ENCODE peak calls at places on chromosomes 4 and X, in seven cellular contexts. One of them, this sample, is unnamed.

GRCh38 chr4:174036563-174036962 is 246.9 kb downstream of the FBXO8 start:
- DNase-seq in DND-41: no peak
- DNase-seq in PC-3: no peak
- DNase-seq in HCT116: no peak
- DNase-seq in keratinocyte: no peak
- DNase-seq in A673: no peak
- DNase-seq in GM23338: no peak
- DNase-seq in this sample: no peak

GRCh38 chrX:153882086-153882498 is 3.9 kb downstream of the L1CAM start:
- DNase-seq in DND-41: no peak
- DNase-seq in PC-3: no peak
- DNase-seq in HCT116: no peak
- DNase-seq in keratinocyte: no peak
- DNase-seq in A673: no peak
- DNase-seq in GM23338: no peak
- DNase-seq in this sample: no peak

GRCh38 chr4:111475001-111475400 is 670.3 kb upstream of the FAM241A start:
- DNase-seq in DND-41: no peak
- DNase-seq in PC-3: peak; percentile 52
- DNase-seq in HCT116: peak; percentile 38
- DNase-seq in keratinocyte: no peak
- DNase-seq in A673: peak; percentile 31
- DNase-seq in GM23338: peak; percentile 85
- DNase-seq in this sample: peak; percentile 28

GRCh38 chr4:6943012-6943869 is 33.6 kb downstream of the TBC1D14 start:
- DNase-seq in DND-41: no peak
- DNase-seq in PC-3: no peak
- DNase-seq in HCT116: peak; percentile 3
- DNase-seq in keratinocyte: no peak
- DNase-seq in A673: no peak
- DNase-seq in GM23338: peak; percentile 60
- DNase-seq in this sample: no peak

GRCh38 chr4:41420576-41420975 is 117.4 kb upstream of the LIMCH1 start:
- DNase-seq in DND-41: no peak
- DNase-seq in PC-3: no peak
- DNase-seq in HCT116: no peak
- DNase-seq in keratinocyte: no peak
- DNase-seq in A673: no peak
- DNase-seq in GM23338: no peak
- DNase-seq in this sample: no peak

GRCh38 chr4:175531405-175532091 is 280.5 kb downstream of the GPM6A start:
- DNase-seq in DND-41: no peak
- DNase-seq in PC-3: peak; percentile 77
- DNase-seq in HCT116: no peak
- DNase-seq in keratinocyte: no peak
- DNase-seq in A673: no peak
- DNase-seq in GM23338: no peak
- DNase-seq in this sample: peak; percentile 88

GRCh38 chrX:129718701-129719100 is 20.1 kb upstream of the XPNPEP2 start:
- DNase-seq in DND-41: no peak
- DNase-seq in PC-3: no peak
- DNase-seq in HCT116: no peak
- DNase-seq in keratinocyte: no peak
- DNase-seq in A673: no peak
- DNase-seq in GM23338: no peak
- DNase-seq in this sample: no peak

GRCh38 chr4:168480991-168481588 is 798 bp upstream of the DDX60L start:
- DNase-seq in DND-41: peak; percentile 71
- DNase-seq in PC-3: peak; percentile 82
- DNase-seq in HCT116: peak; percentile 70
- DNase-seq in keratinocyte: no peak
- DNase-seq in A673: peak; percentile 88
- DNase-seq in GM23338: no peak
- DNase-seq in this sample: peak; percentile 72

GRCh38 chr4:8549352-8549931 is 30.8 kb upstream of the GPR78 start:
- DNase-seq in DND-41: no peak
- DNase-seq in PC-3: no peak
- DNase-seq in HCT116: no peak
- DNase-seq in keratinocyte: no peak
- DNase-seq in A673: no peak
- DNase-seq in GM23338: no peak
- DNase-seq in this sample: no peak

GRCh38 chr4:79851625-79852304 is 221.3 kb downstream of the ANTXR2 start:
- DNase-seq in DND-41: no peak
- DNase-seq in PC-3: no peak
- DNase-seq in HCT116: no peak
- DNase-seq in keratinocyte: no peak
- DNase-seq in A673: no peak
- DNase-seq in GM23338: no peak
- DNase-seq in this sample: peak; percentile 31

GRCh38 chr4:83022724-83023427 is 12.1 kb upstream of the COPS4 start:
- DNase-seq in DND-41: no peak
- DNase-seq in PC-3: no peak
- DNase-seq in HCT116: no peak
- DNase-seq in keratinocyte: no peak
- DNase-seq in A673: no peak
- DNase-seq in GM23338: no peak
- DNase-seq in this sample: peak; percentile 48

GRCh38 chrX:31445542-31445941 is 373.7 kb upstream of the FTHL17 start:
- DNase-seq in DND-41: peak; percentile 57
- DNase-seq in PC-3: no peak
- DNase-seq in HCT116: no peak
- DNase-seq in keratinocyte: no peak
- DNase-seq in A673: no peak
- DNase-seq in GM23338: no peak
- DNase-seq in this sample: no peak

GRCh38 chr4:8906668-8906970 is 35.0 kb upstream of the HMX1 start:
- DNase-seq in DND-41: no peak
- DNase-seq in PC-3: no peak
- DNase-seq in HCT116: no peak
- DNase-seq in keratinocyte: no peak
- DNase-seq in A673: no peak
- DNase-seq in GM23338: no peak
- DNase-seq in this sample: no peak

GRCh38 chrX:17377047-17377692 is 2.2 kb downstream of the NHS start:
- DNase-seq in DND-41: no peak
- DNase-seq in PC-3: no peak
- DNase-seq in HCT116: peak; percentile 40
- DNase-seq in keratinocyte: no peak
- DNase-seq in A673: no peak
- DNase-seq in GM23338: peak; percentile 60
- DNase-seq in this sample: peak; percentile 68

GRCh38 chrX:40539214-40540142 is 41.3 kb upstream of the ATP6AP2 start:
- DNase-seq in DND-41: peak; percentile 60
- DNase-seq in PC-3: no peak
- DNase-seq in HCT116: no peak
- DNase-seq in keratinocyte: no peak
- DNase-seq in A673: peak; percentile 44
- DNase-seq in GM23338: peak; percentile 71
- DNase-seq in this sample: peak; percentile 60

GRCh38 chr4:173536808-173537429 is 6.9 kb upstream of the HAND2 start:
- DNase-seq in DND-41: no peak
- DNase-seq in PC-3: peak; percentile 31
- DNase-seq in HCT116: peak; percentile 16
- DNase-seq in keratinocyte: no peak
- DNase-seq in A673: no peak
- DNase-seq in GM23338: peak; percentile 95
- DNase-seq in this sample: no peak

GRCh38 chr4:764405-765169 is 59.0 kb downstream of the PCGF3 start:
- DNase-seq in DND-41: no peak
- DNase-seq in PC-3: no peak
- DNase-seq in HCT116: no peak
- DNase-seq in keratinocyte: no peak
- DNase-seq in A673: no peak
- DNase-seq in GM23338: no peak
- DNase-seq in this sample: no peak

GRCh38 chr4:78166582-78166981 is 109.5 kb downstream of the FRAS1 start:
- DNase-seq in DND-41: no peak
- DNase-seq in PC-3: peak; percentile 6
- DNase-seq in HCT116: no peak
- DNase-seq in keratinocyte: no peak
- DNase-seq in A673: no peak
- DNase-seq in GM23338: no peak
- DNase-seq in this sample: no peak

GRCh38 chrX:2492536-2493218 is 8.1 kb downstream of the DHRSX start:
- DNase-seq in DND-41: no peak
- DNase-seq in PC-3: no peak
- DNase-seq in HCT116: no peak
- DNase-seq in keratinocyte: no peak
- DNase-seq in A673: peak; percentile 90
- DNase-seq in GM23338: no peak
- DNase-seq in this sample: no peak

GRCh38 chr4:68383115-68383514 is 33.2 kb upstream of the YTHDC1 start:
- DNase-seq in DND-41: no peak
- DNase-seq in PC-3: no peak
- DNase-seq in HCT116: no peak
- DNase-seq in keratinocyte: no peak
- DNase-seq in A673: no peak
- DNase-seq in GM23338: no peak
- DNase-seq in this sample: no peak

DNA sequence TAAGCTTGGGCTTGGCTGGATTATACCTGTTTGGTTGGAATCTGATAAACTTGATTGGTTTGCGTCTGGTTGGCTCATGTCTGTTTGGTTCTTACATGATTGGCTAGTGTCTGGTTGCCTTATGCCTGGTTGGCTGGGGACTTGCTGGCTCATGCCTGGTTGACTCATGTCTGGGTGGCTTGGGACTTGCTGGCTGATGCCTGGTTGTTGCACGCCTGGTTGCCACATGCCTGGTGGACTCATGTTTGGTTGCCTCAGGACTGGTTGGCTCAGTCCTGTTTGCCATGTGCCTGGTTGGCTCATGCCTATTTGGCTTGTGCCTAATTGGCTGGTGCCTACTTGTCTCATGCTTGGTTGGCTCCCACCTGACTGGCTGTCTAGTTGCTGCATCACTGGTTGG is 104.5 kb downstream of the APOOL start:
- DNase-seq in DND-41: no peak
- DNase-seq in PC-3: no peak
- DNase-seq in HCT116: no peak
- DNase-seq in keratinocyte: peak; percentile 46
- DNase-seq in A673: no peak
- DNase-seq in GM23338: no peak
- DNase-seq in this sample: no peak
- TF ChIP-seq CTCF in DND-41: no peak
- TF ChIP-seq CTCF in PC-3: no peak
- TF ChIP-seq CTCF in HCT116: no peak
- TF ChIP-seq CTCF in keratinocyte: no peak
- TF ChIP-seq CTCF in A673: no peak
- TF ChIP-seq CTCF in GM23338: no peak
- TF ChIP-seq CTCF in this sample: no peak

GRCh38 chr4:1793496-1793840 is 375 bp downstream of the FGFR3 start:
- DNase-seq in DND-41: peak; percentile 64
- DNase-seq in PC-3: peak; percentile 12
- DNase-seq in HCT116: no peak
- DNase-seq in keratinocyte: no peak
- DNase-seq in A673: peak; percentile 65
- DNase-seq in GM23338: peak; percentile 55
- DNase-seq in this sample: no peak

GRCh38 chr4:1792158-1792831 is 798 bp upstream of the FGFR3 start:
- DNase-seq in DND-41: no peak
- DNase-seq in PC-3: no peak
- DNase-seq in HCT116: no peak
- DNase-seq in keratinocyte: no peak
- DNase-seq in A673: no peak
- DNase-seq in GM23338: no peak
- DNase-seq in this sample: no peak

GRCh38 chr4:1792832-1793495 is at the start of gene FGFR3:
- DNase-seq in DND-41: peak; percentile 51
- DNase-seq in PC-3: peak; percentile 3
- DNase-seq in HCT116: no peak
- DNase-seq in keratinocyte: no peak
- DNase-seq in A673: peak; percentile 73
- DNase-seq in GM23338: peak; percentile 90
- DNase-seq in this sample: peak; percentile 10

GRCh38 chr4:1795304-1796195 is 2.5 kb downstream of the FGFR3 start:
- DNase-seq in DND-41: no peak
- DNase-seq in PC-3: no peak
- DNase-seq in HCT116: no peak
- DNase-seq in keratinocyte: no peak
- DNase-seq in A673: peak; percentile 45
- DNase-seq in GM23338: peak; percentile 63
- DNase-seq in this sample: no peak

DNA sequence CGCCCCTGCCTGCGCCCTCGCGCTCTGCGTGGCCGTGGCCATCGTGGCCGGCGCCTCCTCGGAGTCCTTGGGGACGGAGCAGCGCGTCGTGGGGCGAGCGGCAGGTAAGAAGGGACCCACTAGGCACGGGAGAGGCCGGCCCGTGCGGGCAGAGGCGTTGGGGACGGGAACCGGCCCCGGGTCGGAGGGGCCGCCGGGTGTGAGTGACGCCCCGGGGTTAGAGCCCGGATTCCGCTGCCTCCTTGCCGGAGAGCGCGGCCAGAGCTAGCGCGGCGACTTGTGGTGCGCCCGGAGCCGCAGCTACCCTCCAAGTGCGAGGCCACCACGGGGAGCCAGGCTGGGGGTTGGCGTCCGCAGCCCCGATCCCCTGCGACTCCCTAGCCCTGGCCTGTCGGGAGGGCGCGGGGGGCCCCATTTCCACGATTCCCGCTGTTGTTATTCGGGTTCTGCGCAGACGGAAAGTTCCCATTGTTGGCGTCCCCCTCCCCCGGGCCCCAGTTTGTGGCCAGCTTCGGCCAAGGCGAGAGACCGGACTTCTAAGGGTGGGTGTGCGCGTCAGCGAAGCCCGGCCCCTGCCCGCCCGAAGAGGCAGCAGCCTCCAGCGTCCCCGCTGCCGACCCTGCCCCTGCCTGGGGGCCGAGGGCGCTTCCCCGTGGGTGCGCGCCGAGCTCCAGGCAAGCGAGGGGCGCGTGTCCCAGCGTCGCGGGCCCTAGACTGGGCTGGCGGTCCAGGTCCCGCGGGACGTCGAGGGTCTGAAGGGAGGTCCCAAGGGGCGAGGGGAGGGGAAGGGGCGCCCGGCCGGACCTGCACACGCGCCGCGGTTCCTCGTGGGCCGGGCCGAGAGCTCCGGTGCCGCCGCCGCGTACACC is 1.1 kb downstream of the FGFR3 start:
- DNase-seq in DND-41: no peak
- DNase-seq in PC-3: no peak
- DNase-seq in HCT116: no peak
- DNase-seq in keratinocyte: no peak
- DNase-seq in A673: no peak
- DNase-seq in GM23338: peak; percentile 57
- DNase-seq in this sample: peak; percentile 23
- TF ChIP-seq EZH2 in DND-41: no peak
- TF ChIP-seq EZH2 in PC-3: peak; percentile 65
- TF ChIP-seq EZH2 in HCT116: no peak
- TF ChIP-seq EZH2 in keratinocyte: no peak
- TF ChIP-seq EZH2 in A673: no peak
- TF ChIP-seq EZH2 in GM23338: peak; percentile 82
- TF ChIP-seq EZH2 in this sample: peak; percentile 99

GRCh38 chr4:61517144-61517543 is 317.0 kb downstream of the ADGRL3 start:
- DNase-seq in DND-41: no peak
- DNase-seq in PC-3: no peak
- DNase-seq in HCT116: no peak
- DNase-seq in keratinocyte: no peak
- DNase-seq in A673: no peak
- DNase-seq in GM23338: peak; percentile 90
- DNase-seq in this sample: no peak
- TF ChIP-seq CTCF in DND-41: no peak
- TF ChIP-seq CTCF in PC-3: no peak
- TF ChIP-seq CTCF in HCT116: no peak
- TF ChIP-seq CTCF in keratinocyte: peak; percentile 29
- TF ChIP-seq CTCF in A673: no peak
- TF ChIP-seq CTCF in GM23338: peak; percentile 64
- TF ChIP-seq CTCF in this sample: no peak

GRCh38 chr4:1794809-1795303 is 1.8 kb downstream of the FGFR3 start:
- DNase-seq in DND-41: no peak
- DNase-seq in PC-3: no peak
- DNase-seq in HCT116: no peak
- DNase-seq in keratinocyte: no peak
- DNase-seq in A673: no peak
- DNase-seq in GM23338: no peak
- DNase-seq in this sample: no peak
- TF ChIP-seq EZH2 in DND-41: no peak
- TF ChIP-seq EZH2 in PC-3: no peak
- TF ChIP-seq EZH2 in HCT116: no peak
- TF ChIP-seq EZH2 in keratinocyte: no peak
- TF ChIP-seq EZH2 in A673: peak; percentile 29
- TF ChIP-seq EZH2 in GM23338: no peak
- TF ChIP-seq EZH2 in this sample: no peak